ENCODE peak calls at places on chromosomes 5 and 9, in five cellular contexts. D is AG04450, T is mammary epithelial cell, Q is fibroblast of villous mesenchyme, G is brain microvascular endothelial cell. K is an unnamed sample.

GRCh38 chr5:164355267-164355830 is 849.9 kb downstream of the MAT2B start:
- DNase-seq in D (no peak), T (no peak), Q (no peak), G (no peak), K (no peak)

GRCh38 chr5:78734094-78734845 is 85.7 kb upstream of the LHFPL2 start:
- DNase-seq in D (no peak), T (no peak), Q (no peak), G (no peak), K (no peak)

GRCh38 chr9:92275541-92275940 is 18.0 kb downstream of the IARS1 start:
- DNase-seq in D (no peak), T (no peak), Q (no peak), G (no peak), K (no peak)

GRCh38 chr9:129270903-129271431 is 92.9 kb upstream of the IER5L start:
- DNase-seq in D (no peak), T (peak; percentile 82), Q (peak; percentile 86), G (peak; percentile 74), K (no peak)

GRCh38 chr9:24824607-24825006 is 278.9 kb upstream of the IZUMO3 start:
- DNase-seq in D (no peak), T (peak; percentile 26), Q (no peak), G (no peak), K (no peak)

GRCh38 chr9:106324596-106325280 is 538.2 kb upstream of the ZNF462 start:
- DNase-seq in D (no peak), T (no peak), Q (no peak), G (no peak), K (no peak)

GRCh38 chr5:79702606-79703380 is 13.2 kb downstream of the CMYA5 start:
- DNase-seq in D (no peak), T (peak; percentile 56), Q (peak; percentile 47), G (no peak), K (no peak)

GRCh38 chr5:97243352-97243751 is 60.3 kb upstream of the RIOK2 start:
- DNase-seq in D (no peak), T (no peak), Q (no peak), G (peak; percentile 3), K (no peak)

GRCh38 chr5:107915413-107915812 is 244.7 kb upstream of the EFNA5 start:
- DNase-seq in D (no peak), T (no peak), Q (peak; percentile 50), G (no peak), K (no peak)

GRCh38 chr9:131879531-131880290 is 139.8 kb upstream of the RAPGEF1 start:
- DNase-seq in D (no peak), T (no peak), Q (no peak), G (no peak), K (no peak)

GRCh38 chr9:129669141-129669718 is 3.8 kb downstream of the PRRX2 start:
- DNase-seq in D (peak; percentile 59), T (no peak), Q (no peak), G (peak; percentile 69), K (no peak)

GRCh38 chr5:75675779-75676178 is 41.5 kb downstream of the POC5 start:
- DNase-seq in D (no peak), T (no peak), Q (no peak), G (no peak), K (no peak)

GRCh38 chr5:66982514-66982913 is 214.1 kb downstream of the CD180 start:
- DNase-seq in D (no peak), T (no peak), Q (no peak), G (no peak), K (no peak)

GRCh38 chr5:58925627-58926545 is 343.0 kb downstream of the RAB3C start:
- DNase-seq in D (no peak), T (no peak), Q (no peak), G (no peak), K (peak; percentile 34)

GRCh38 chr9:123129411-123129810 is 95.9 kb downstream of the GPR21 start:
- DNase-seq in D (no peak), T (no peak), Q (no peak), G (no peak), K (no peak)

GRCh38 chr9:32431940-32432555 is 47.6 kb downstream of the ACO1 start:
- DNase-seq in D (no peak), T (peak; percentile 4), Q (peak; percentile 66), G (peak; percentile 39), K (no peak)

GRCh38 chr5:62152394-62153123 is 153.4 kb upstream of the KIF2A start:
- DNase-seq in D (no peak), T (peak; percentile 60), Q (no peak), G (no peak), K (no peak)

GRCh38 chr5:132181011-132181629 is 46.5 kb downstream of the P4HA2 start:
- DNase-seq in D (no peak), T (no peak), Q (no peak), G (no peak), K (no peak)

GRCh38 chr5:153972240-153972639 is 66.5 kb downstream of the FAM114A2 start:
- DNase-seq in D (no peak), T (no peak), Q (no peak), G (no peak), K (no peak)

DNA sequence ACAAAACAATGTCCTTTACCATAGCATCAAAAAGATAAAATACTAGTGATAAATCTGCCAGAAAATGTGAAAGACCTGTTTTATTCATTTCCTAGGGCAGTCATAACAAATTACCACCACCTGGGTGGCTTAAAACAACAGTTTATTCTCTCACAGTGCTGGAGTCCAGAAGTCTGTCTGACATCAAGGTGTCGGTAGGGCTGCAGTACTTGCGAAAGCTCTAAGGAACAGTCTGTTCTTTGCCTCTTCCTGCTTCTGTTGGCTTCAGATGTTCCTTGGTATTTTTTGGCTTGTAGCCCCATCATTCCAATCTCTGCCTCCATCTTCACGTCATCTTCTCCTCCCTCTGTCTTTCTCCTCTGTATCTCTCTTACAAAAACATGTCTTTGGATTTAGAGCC is 51.0 kb downstream of the PTPDC1 start:
- DNase-seq in D (peak; percentile 55), T (peak; percentile 71), Q (peak; percentile 99), G (peak; percentile 88), K (no peak)
- H3K4me3 ChIP-seq in D (no peak overlapping the region), T (peak overlapping the region; percentile 3), Q (no peak overlapping the region), G (no peak overlapping the region), K (no peak overlapping the region)

GRCh38 chr5:103256178-103256577 is 2.4 kb upstream of the MACIR start:
- DNase-seq in D (no peak), T (no peak), Q (no peak), G (no peak), K (no peak)
- TF ChIP-seq CTCF in D (peak; percentile 27), T (no peak), Q (peak; percentile 33), G (peak; percentile 31), K (no peak)

GRCh38 chr5:171428849-171429542 is 9.5 kb downstream of the FGF18 start:
- DNase-seq in D (no peak), T (no peak), Q (no peak), G (no peak), K (no peak)
- H3K4me3 ChIP-seq in D (no peak overlapping the region), T (no peak overlapping the region), Q (no peak overlapping the region), G (no peak overlapping the region), K (no peak overlapping the region)

GRCh38 chr5:31939151-31939550 is 235.0 kb downstream of the GOLPH3 start:
- DNase-seq in D (no peak), T (peak; percentile 41), Q (peak; percentile 45), G (no peak), K (no peak)
- TF ChIP-seq CTCF in D (no peak), T (no peak), Q (no peak), G (no peak), K (no peak)

DNA sequence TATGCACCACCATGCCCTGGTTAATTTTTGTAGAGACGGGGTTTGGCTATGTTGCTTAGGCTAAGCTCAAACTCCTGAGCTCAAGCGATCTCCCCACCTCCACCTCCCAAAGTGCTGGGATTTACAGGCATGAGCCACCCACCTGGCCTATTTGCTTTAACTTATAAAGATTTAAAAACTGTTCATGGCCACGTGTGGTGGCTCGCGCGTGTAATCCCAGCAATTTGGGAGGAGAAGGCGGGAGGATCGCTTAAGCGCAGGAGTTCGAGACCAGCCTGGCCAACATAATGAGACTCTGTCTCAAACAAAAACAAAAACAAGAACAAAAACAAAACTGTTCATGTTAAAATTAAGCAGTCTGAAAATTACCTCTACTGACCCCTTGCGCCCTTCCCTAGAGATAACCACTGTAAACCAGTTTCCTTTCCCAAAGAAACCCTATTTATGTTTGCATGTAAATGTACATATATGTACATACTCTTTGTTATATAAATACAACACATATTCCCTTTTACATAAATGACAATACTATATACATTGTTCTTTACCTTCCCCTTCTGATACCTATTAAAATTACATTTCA is 1.5 kb downstream of the AK6 start:
- DNase-seq in D (no peak), T (no peak), Q (no peak), G (no peak), K (no peak)
- H3K4me3 ChIP-seq in D (peak overlapping the region; percentile 95), T (peak overlapping the region; percentile 100), Q (peak overlapping the region; percentile 90), G (peak overlapping the region; percentile 73), K (peak overlapping the region; percentile 81)

GRCh38 chr5:72673623-72674022 is 142.8 kb upstream of the TNPO1 start:
- DNase-seq in D (no peak), T (no peak), Q (no peak), G (no peak), K (no peak)
- TF ChIP-seq CTCF in D (no peak), T (no peak), Q (no peak), G (no peak), K (no peak)

DNA sequence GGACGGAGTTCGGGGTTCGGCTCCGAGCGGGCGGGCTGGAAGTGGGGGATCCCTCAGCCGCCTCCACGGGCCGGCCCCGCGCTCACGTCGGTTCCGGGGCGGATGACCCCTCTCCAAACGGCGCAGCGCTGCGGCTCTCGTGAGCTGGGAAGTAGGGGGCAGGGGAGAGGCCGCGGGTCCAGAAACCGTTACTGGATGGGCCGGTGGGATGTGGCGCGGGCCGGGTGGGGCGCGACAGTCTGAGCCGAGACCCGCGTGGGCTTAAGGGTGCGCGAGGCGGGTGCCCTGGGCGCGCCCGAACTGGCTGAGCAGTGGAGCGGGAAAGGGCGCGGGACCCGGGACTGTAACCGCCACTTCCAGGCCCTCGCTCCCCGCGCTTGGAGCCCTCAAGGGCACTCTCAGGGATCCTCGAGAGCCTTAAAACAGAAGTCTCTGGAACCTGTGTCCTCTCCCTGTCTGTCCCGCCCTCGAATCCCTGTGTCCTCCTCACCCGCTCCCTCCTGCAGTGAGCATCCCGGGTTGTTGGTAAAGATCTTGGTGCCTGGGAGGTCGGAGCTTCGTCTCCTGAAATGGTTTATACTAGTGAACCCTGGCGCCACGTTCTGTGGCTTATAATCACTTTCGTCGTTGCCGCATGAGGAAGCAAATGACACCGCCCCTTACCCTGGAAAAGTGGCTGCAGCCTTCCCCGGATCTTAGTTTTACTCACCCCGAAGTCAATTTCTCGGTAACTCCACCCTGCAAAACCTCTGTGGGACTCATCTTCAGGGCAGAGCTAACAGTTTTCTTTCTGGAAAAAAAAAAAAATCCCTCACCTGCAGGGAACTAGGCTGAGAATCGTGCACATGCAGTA is 571 bp upstream of the MARCHF11 start:
- DNase-seq in D (no peak), T (no peak), Q (no peak), G (no peak), K (no peak)
- H3K4me3 ChIP-seq in D (no peak overlapping the region), T (no peak overlapping the region), Q (no peak overlapping the region), G (no peak overlapping the region), K (peak overlapping the region; percentile 57)

DNA sequence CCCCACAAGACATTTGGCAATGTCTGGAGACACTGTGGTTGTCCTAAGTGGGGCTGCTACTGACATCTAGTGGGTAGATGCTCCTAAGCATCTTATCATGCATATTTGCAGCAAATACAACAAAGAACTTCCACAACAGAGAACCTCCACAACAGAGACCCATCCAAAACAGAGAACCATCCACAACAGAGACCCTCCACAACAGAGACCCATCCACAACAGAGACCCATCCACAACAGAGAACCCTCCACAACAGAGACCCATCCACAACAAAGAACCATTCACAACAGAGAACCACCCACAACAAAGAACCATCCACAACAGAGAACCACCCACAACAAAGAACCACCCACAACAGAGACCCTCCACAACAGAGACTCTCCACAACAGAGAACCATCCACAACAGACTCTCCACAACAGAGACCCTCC is 32.8 kb downstream of the ARPC5L start:
- DNase-seq in D (no peak), T (peak; percentile 24), Q (peak; percentile 56), G (peak; percentile 48), K (no peak)
- TF ChIP-seq CTCF in D (peak; percentile 70), T (peak; percentile 40), Q (peak; percentile 63), G (peak; percentile 71), K (no peak)